ENCODE peak calls at places on chromosomes 11 and 22, in ten cellular contexts. One of them, this sample, is unnamed. For H3K27me3, the result is how much of the 10 kb centered on the place peaks cover.

GRCh38 chr11:111836162-111836561 is 35.2 kb downstream of the ALG9 start:
- DNase-seq in body of pancreas: no peak
- DNase-seq in heart left ventricle: no peak
- DNase-seq in effector memory CD4-positive, alpha-beta T cell: no peak
- DNase-seq in stomach: no peak
- DNase-seq in esophagus muscularis mucosa: no peak
- DNase-seq in SJSA1: no peak
- DNase-seq in foreskin keratinocyte: no peak
- DNase-seq in lower lobe of right lung: no peak
- DNase-seq in endothelial cell of umbilical vein: no peak
- DNase-seq in this sample: no peak

GRCh38 chr11:75574698-75575265 is 12.7 kb downstream of the SERPINH1 start:
- DNase-seq in body of pancreas: no peak
- DNase-seq in heart left ventricle: no peak
- DNase-seq in effector memory CD4-positive, alpha-beta T cell: no peak
- DNase-seq in stomach: no peak
- DNase-seq in esophagus muscularis mucosa: no peak
- DNase-seq in SJSA1: no peak
- DNase-seq in foreskin keratinocyte: no peak
- DNase-seq in lower lobe of right lung: no peak
- DNase-seq in endothelial cell of umbilical vein: no peak
- DNase-seq in this sample: no peak

GRCh38 chr22:41587347-41587723 is 2.3 kb downstream of the PMM1 start:
- DNase-seq in body of pancreas: no peak
- DNase-seq in heart left ventricle: no peak
- DNase-seq in effector memory CD4-positive, alpha-beta T cell: no peak
- DNase-seq in stomach: no peak
- DNase-seq in esophagus muscularis mucosa: no peak
- DNase-seq in SJSA1: no peak
- DNase-seq in foreskin keratinocyte: no peak
- DNase-seq in lower lobe of right lung: no peak
- DNase-seq in endothelial cell of umbilical vein: no peak
- DNase-seq in this sample: no peak

GRCh38 chr11:102256251-102256650 is 61.0 kb upstream of the BIRC3 start:
- DNase-seq in body of pancreas: no peak
- DNase-seq in heart left ventricle: no peak
- DNase-seq in effector memory CD4-positive, alpha-beta T cell: no peak
- DNase-seq in stomach: no peak
- DNase-seq in esophagus muscularis mucosa: no peak
- DNase-seq in SJSA1: no peak
- DNase-seq in foreskin keratinocyte: peak
- DNase-seq in lower lobe of right lung: no peak
- DNase-seq in endothelial cell of umbilical vein: no peak
- DNase-seq in this sample: no peak

GRCh38 chr11:44313701-44314489 is 4.0 kb upstream of the ALX4 start:
- DNase-seq in body of pancreas: no peak
- DNase-seq in heart left ventricle: peak
- DNase-seq in effector memory CD4-positive, alpha-beta T cell: no peak
- DNase-seq in stomach: no peak
- DNase-seq in esophagus muscularis mucosa: no peak
- DNase-seq in SJSA1: no peak
- DNase-seq in foreskin keratinocyte: no peak
- DNase-seq in lower lobe of right lung: no peak
- DNase-seq in endothelial cell of umbilical vein: no peak
- DNase-seq in this sample: no peak

GRCh38 chr11:102194983-102195382 is 84.7 kb downstream of the YAP1 start:
- DNase-seq in body of pancreas: no peak
- DNase-seq in heart left ventricle: no peak
- DNase-seq in effector memory CD4-positive, alpha-beta T cell: no peak
- DNase-seq in stomach: no peak
- DNase-seq in esophagus muscularis mucosa: no peak
- DNase-seq in SJSA1: no peak
- DNase-seq in foreskin keratinocyte: no peak
- DNase-seq in lower lobe of right lung: no peak
- DNase-seq in endothelial cell of umbilical vein: no peak
- DNase-seq in this sample: no peak

GRCh38 chr11:43928721-43929120 is 13.7 kb upstream of the C11orf96 start:
- DNase-seq in body of pancreas: no peak
- DNase-seq in heart left ventricle: no peak
- DNase-seq in effector memory CD4-positive, alpha-beta T cell: no peak
- DNase-seq in stomach: no peak
- DNase-seq in esophagus muscularis mucosa: no peak
- DNase-seq in SJSA1: no peak
- DNase-seq in foreskin keratinocyte: no peak
- DNase-seq in lower lobe of right lung: no peak
- DNase-seq in endothelial cell of umbilical vein: no peak
- DNase-seq in this sample: no peak

GRCh38 chr11:111788051-111788450 is 21.9 kb upstream of the PPP2R1B start:
- DNase-seq in body of pancreas: no peak
- DNase-seq in heart left ventricle: peak
- DNase-seq in effector memory CD4-positive, alpha-beta T cell: no peak
- DNase-seq in stomach: no peak
- DNase-seq in esophagus muscularis mucosa: no peak
- DNase-seq in SJSA1: no peak
- DNase-seq in foreskin keratinocyte: no peak
- DNase-seq in lower lobe of right lung: no peak
- DNase-seq in endothelial cell of umbilical vein: no peak
- DNase-seq in this sample: no peak

GRCh38 chr11:57387284-57388030 is 3.0 kb downstream of the PRG2 start:
- DNase-seq in body of pancreas: peak
- DNase-seq in heart left ventricle: peak
- DNase-seq in effector memory CD4-positive, alpha-beta T cell: no peak
- DNase-seq in stomach: no peak
- DNase-seq in esophagus muscularis mucosa: no peak
- DNase-seq in SJSA1: no peak
- DNase-seq in foreskin keratinocyte: no peak
- DNase-seq in lower lobe of right lung: no peak
- DNase-seq in endothelial cell of umbilical vein: peak
- DNase-seq in this sample: no peak

GRCh38 chr11:126989942-126990715 is 10.4 kb downstream of the KIRREL3 start:
- DNase-seq in body of pancreas: peak
- DNase-seq in heart left ventricle: peak
- DNase-seq in effector memory CD4-positive, alpha-beta T cell: peak
- DNase-seq in stomach: peak
- DNase-seq in esophagus muscularis mucosa: no peak
- DNase-seq in SJSA1: peak
- DNase-seq in foreskin keratinocyte: no peak
- DNase-seq in lower lobe of right lung: peak
- DNase-seq in endothelial cell of umbilical vein: peak
- DNase-seq in this sample: peak

GRCh38 chr11:10038916-10039315 is 255.1 kb downstream of the SBF2 start:
- DNase-seq in body of pancreas: no peak
- DNase-seq in heart left ventricle: no peak
- DNase-seq in effector memory CD4-positive, alpha-beta T cell: no peak
- DNase-seq in stomach: no peak
- DNase-seq in esophagus muscularis mucosa: no peak
- DNase-seq in SJSA1: no peak
- DNase-seq in foreskin keratinocyte: no peak
- DNase-seq in lower lobe of right lung: no peak
- DNase-seq in endothelial cell of umbilical vein: no peak
- DNase-seq in this sample: no peak

GRCh38 chr11:74212533-74212932 is 41.4 kb downstream of the PPME1 start:
- DNase-seq in body of pancreas: no peak
- DNase-seq in heart left ventricle: no peak
- DNase-seq in effector memory CD4-positive, alpha-beta T cell: no peak
- DNase-seq in stomach: no peak
- DNase-seq in esophagus muscularis mucosa: no peak
- DNase-seq in SJSA1: no peak
- DNase-seq in foreskin keratinocyte: no peak
- DNase-seq in lower lobe of right lung: no peak
- DNase-seq in endothelial cell of umbilical vein: no peak
- DNase-seq in this sample: no peak

GRCh38 chr11:6197466-6198200 is 1.4 kb upstream of the OR52W1 start:
- DNase-seq in body of pancreas: no peak
- DNase-seq in heart left ventricle: no peak
- DNase-seq in effector memory CD4-positive, alpha-beta T cell: no peak
- DNase-seq in stomach: no peak
- DNase-seq in esophagus muscularis mucosa: peak
- DNase-seq in SJSA1: no peak
- DNase-seq in foreskin keratinocyte: no peak
- DNase-seq in lower lobe of right lung: no peak
- DNase-seq in endothelial cell of umbilical vein: no peak
- DNase-seq in this sample: no peak

GRCh38 chr11:93577291-93577690 is 34.1 kb upstream of the SMCO4 start:
- DNase-seq in body of pancreas: no peak
- DNase-seq in heart left ventricle: no peak
- DNase-seq in effector memory CD4-positive, alpha-beta T cell: no peak
- DNase-seq in stomach: no peak
- DNase-seq in esophagus muscularis mucosa: no peak
- DNase-seq in SJSA1: no peak
- DNase-seq in foreskin keratinocyte: peak
- DNase-seq in lower lobe of right lung: no peak
- DNase-seq in endothelial cell of umbilical vein: no peak
- DNase-seq in this sample: no peak

GRCh38 chr11:122105009-122105828 is 10.8 kb downstream of the BLID start:
- DNase-seq in body of pancreas: no peak
- DNase-seq in heart left ventricle: peak
- DNase-seq in effector memory CD4-positive, alpha-beta T cell: no peak
- DNase-seq in stomach: no peak
- DNase-seq in esophagus muscularis mucosa: no peak
- DNase-seq in SJSA1: no peak
- DNase-seq in foreskin keratinocyte: no peak
- DNase-seq in lower lobe of right lung: no peak
- DNase-seq in endothelial cell of umbilical vein: no peak
- DNase-seq in this sample: no peak

GRCh38 chr22:39239561-39240423 is 5.0 kb downstream of the PDGFB start:
- DNase-seq in body of pancreas: peak
- DNase-seq in heart left ventricle: peak
- DNase-seq in effector memory CD4-positive, alpha-beta T cell: no peak
- DNase-seq in stomach: peak
- DNase-seq in esophagus muscularis mucosa: no peak
- DNase-seq in SJSA1: no peak
- DNase-seq in foreskin keratinocyte: no peak
- DNase-seq in lower lobe of right lung: peak
- DNase-seq in endothelial cell of umbilical vein: no peak
- DNase-seq in this sample: no peak

GRCh38 chr11:40384991-40385390 is 1074.5 kb downstream of the LRRC4C start:
- DNase-seq in body of pancreas: no peak
- DNase-seq in heart left ventricle: no peak
- DNase-seq in effector memory CD4-positive, alpha-beta T cell: no peak
- DNase-seq in stomach: no peak
- DNase-seq in esophagus muscularis mucosa: no peak
- DNase-seq in SJSA1: no peak
- DNase-seq in foreskin keratinocyte: peak
- DNase-seq in lower lobe of right lung: no peak
- DNase-seq in endothelial cell of umbilical vein: no peak
- DNase-seq in this sample: no peak

GRCh38 chr11:28123151-28123571 is 15.0 kb downstream of the METTL15 start:
- DNase-seq in body of pancreas: no peak
- DNase-seq in heart left ventricle: no peak
- DNase-seq in effector memory CD4-positive, alpha-beta T cell: no peak
- DNase-seq in stomach: no peak
- DNase-seq in esophagus muscularis mucosa: no peak
- DNase-seq in SJSA1: no peak
- DNase-seq in foreskin keratinocyte: no peak
- DNase-seq in lower lobe of right lung: no peak
- DNase-seq in endothelial cell of umbilical vein: peak
- DNase-seq in this sample: no peak

GRCh38 chr22:39223091-39223710 is 21.6 kb downstream of the PDGFB start:
- DNase-seq in body of pancreas: no peak
- DNase-seq in heart left ventricle: peak
- DNase-seq in effector memory CD4-positive, alpha-beta T cell: no peak
- DNase-seq in stomach: no peak
- DNase-seq in esophagus muscularis mucosa: no peak
- DNase-seq in SJSA1: no peak
- DNase-seq in foreskin keratinocyte: no peak
- DNase-seq in lower lobe of right lung: peak
- DNase-seq in endothelial cell of umbilical vein: no peak
- DNase-seq in this sample: no peak

GRCh38 chr11:122900803-122901202 is 18.2 kb downstream of the JHY start:
- DNase-seq in body of pancreas: no peak
- DNase-seq in heart left ventricle: no peak
- DNase-seq in effector memory CD4-positive, alpha-beta T cell: no peak
- DNase-seq in stomach: no peak
- DNase-seq in esophagus muscularis mucosa: no peak
- DNase-seq in SJSA1: no peak
- DNase-seq in foreskin keratinocyte: no peak
- DNase-seq in lower lobe of right lung: no peak
- DNase-seq in endothelial cell of umbilical vein: no peak
- DNase-seq in this sample: no peak

GRCh38 chr11:443542-444199 is 1.9 kb upstream of the ANO9 start:
- DNase-seq in body of pancreas: no peak
- DNase-seq in heart left ventricle: peak
- DNase-seq in effector memory CD4-positive, alpha-beta T cell: no peak
- DNase-seq in stomach: no peak
- DNase-seq in esophagus muscularis mucosa: no peak
- DNase-seq in SJSA1: no peak
- DNase-seq in foreskin keratinocyte: no peak
- DNase-seq in lower lobe of right lung: peak
- DNase-seq in endothelial cell of umbilical vein: no peak
- DNase-seq in this sample: no peak

GRCh38 chr22:45905326-45905923 is 71.5 kb downstream of the WNT7B start:
- DNase-seq in body of pancreas: no peak
- DNase-seq in heart left ventricle: no peak
- DNase-seq in effector memory CD4-positive, alpha-beta T cell: no peak
- DNase-seq in stomach: no peak
- DNase-seq in esophagus muscularis mucosa: no peak
- DNase-seq in SJSA1: no peak
- DNase-seq in foreskin keratinocyte: no peak
- DNase-seq in lower lobe of right lung: no peak
- DNase-seq in endothelial cell of umbilical vein: no peak
- DNase-seq in this sample: no peak
- H3K27me3 ChIP-seq in body of pancreas: under half
- H3K27me3 ChIP-seq in heart left ventricle: under half
- H3K27me3 ChIP-seq in effector memory CD4-positive, alpha-beta T cell: under half
- H3K27me3 ChIP-seq in stomach: half or more
- H3K27me3 ChIP-seq in esophagus muscularis mucosa: under half
- H3K27me3 ChIP-seq in SJSA1: under half
- H3K27me3 ChIP-seq in foreskin keratinocyte: under half
- H3K27me3 ChIP-seq in lower lobe of right lung: under half
- H3K27me3 ChIP-seq in endothelial cell of umbilical vein: under half
- H3K27me3 ChIP-seq in this sample: under half

GRCh38 chr22:48860557-48860956 is 967.1 kb downstream of the BRD1 start:
- DNase-seq in body of pancreas: no peak
- DNase-seq in heart left ventricle: no peak
- DNase-seq in effector memory CD4-positive, alpha-beta T cell: no peak
- DNase-seq in stomach: no peak
- DNase-seq in esophagus muscularis mucosa: no peak
- DNase-seq in SJSA1: no peak
- DNase-seq in foreskin keratinocyte: no peak
- DNase-seq in lower lobe of right lung: no peak
- DNase-seq in endothelial cell of umbilical vein: no peak
- DNase-seq in this sample: no peak
- H3K27me3 ChIP-seq in body of pancreas: under half
- H3K27me3 ChIP-seq in heart left ventricle: under half
- H3K27me3 ChIP-seq in effector memory CD4-positive, alpha-beta T cell: under half
- H3K27me3 ChIP-seq in stomach: under half
- H3K27me3 ChIP-seq in esophagus muscularis mucosa: under half
- H3K27me3 ChIP-seq in SJSA1: under half
- H3K27me3 ChIP-seq in foreskin keratinocyte: under half
- H3K27me3 ChIP-seq in lower lobe of right lung: under half
- H3K27me3 ChIP-seq in endothelial cell of umbilical vein: under half
- H3K27me3 ChIP-seq in this sample: under half

GRCh38 chr11:61172353-61172752 is 11.1 kb upstream of the VPS37C start:
- DNase-seq in body of pancreas: no peak
- DNase-seq in heart left ventricle: no peak
- DNase-seq in effector memory CD4-positive, alpha-beta T cell: no peak
- DNase-seq in stomach: peak
- DNase-seq in esophagus muscularis mucosa: no peak
- DNase-seq in SJSA1: no peak
- DNase-seq in foreskin keratinocyte: no peak
- DNase-seq in lower lobe of right lung: no peak
- DNase-seq in endothelial cell of umbilical vein: no peak
- DNase-seq in this sample: no peak
- H3K27me3 ChIP-seq in body of pancreas: under half
- H3K27me3 ChIP-seq in heart left ventricle: under half
- H3K27me3 ChIP-seq in effector memory CD4-positive, alpha-beta T cell: under half
- H3K27me3 ChIP-seq in stomach: under half
- H3K27me3 ChIP-seq in esophagus muscularis mucosa: under half
- H3K27me3 ChIP-seq in SJSA1: under half
- H3K27me3 ChIP-seq in foreskin keratinocyte: under half
- H3K27me3 ChIP-seq in lower lobe of right lung: under half
- H3K27me3 ChIP-seq in endothelial cell of umbilical vein: under half
- H3K27me3 ChIP-seq in this sample: under half

GRCh38 chr22:22207845-22208564 is 36.6 kb upstream of the VPREB1 start:
- DNase-seq in body of pancreas: peak
- DNase-seq in heart left ventricle: peak
- DNase-seq in effector memory CD4-positive, alpha-beta T cell: peak
- DNase-seq in stomach: peak
- DNase-seq in esophagus muscularis mucosa: no peak
- DNase-seq in SJSA1: peak
- DNase-seq in foreskin keratinocyte: peak
- DNase-seq in lower lobe of right lung: peak
- DNase-seq in endothelial cell of umbilical vein: peak
- DNase-seq in this sample: no peak
- H3K27me3 ChIP-seq in body of pancreas: under half
- H3K27me3 ChIP-seq in heart left ventricle: half or more
- H3K27me3 ChIP-seq in effector memory CD4-positive, alpha-beta T cell: under half
- H3K27me3 ChIP-seq in stomach: half or more
- H3K27me3 ChIP-seq in esophagus muscularis mucosa: under half
- H3K27me3 ChIP-seq in SJSA1: under half
- H3K27me3 ChIP-seq in foreskin keratinocyte: under half
- H3K27me3 ChIP-seq in lower lobe of right lung: under half
- H3K27me3 ChIP-seq in endothelial cell of umbilical vein: under half
- H3K27me3 ChIP-seq in this sample: under half